ENCODE peak calls at places on chromosome 16, in five cellular contexts. J, S, X, N and O are unnamed samples.

GRCh38 chr16:78530283-78530682 is 430.8 kb downstream of the WWOX start:
- DNase-seq in J (no peak), S (no peak), X (no peak), N (no peak), O (no peak)

GRCh38 chr16:49458656-49459445 is 85.2 kb downstream of the C16orf78 start:
- DNase-seq in J (no peak), S (no peak), X (no peak), N (no peak), O (no peak)

GRCh38 chr16:12210258-12210880 is 233.8 kb downstream of the SNX29 start:
- DNase-seq in J (no peak), S (no peak), X (no peak), N (no peak), O (no peak)

GRCh38 chr16:21023509-21024202 is 123.1 kb downstream of the LYRM1 start:
- DNase-seq in J (no peak), S (no peak), X (no peak), N (no peak), O (no peak)

GRCh38 chr16:85169333-85170065 is 57.2 kb upstream of the CIBAR2 start:
- DNase-seq in J (no peak), S (peak; percentile 66), X (no peak), N (no peak), O (no peak)

GRCh38 chr16:21277927-21278706 is at the start of gene CRYM:
- DNase-seq in J (peak; percentile 35), S (peak; percentile 85), X (no peak), N (peak; percentile 91), O (peak; percentile 52)

GRCh38 chr16:70601576-70602575 is 44.5 kb upstream of the IL34 start:
- DNase-seq in J (no peak), S (no peak), X (no peak), N (no peak), O (no peak)

GRCh38 chr16:84407588-84408313 is 39.4 kb downstream of the ATP2C2 start:
- DNase-seq in J (no peak), S (no peak), X (no peak), N (no peak), O (no peak)

GRCh38 chr16:19835989-19836421 is 48.6 kb downstream of the GPRC5B start:
- DNase-seq in J (no peak), S (no peak), X (no peak), N (no peak), O (no peak)

GRCh38 chr16:84689126-84689525 is 10.7 kb upstream of the USP10 start:
- DNase-seq in J (no peak), S (no peak), X (no peak), N (no peak), O (no peak)

GRCh38 chr16:9033125-9033830 is 58.2 kb upstream of the HAPSTR1 start:
- DNase-seq in J (peak; percentile 76), S (peak; percentile 36), X (no peak), N (peak; percentile 70), O (peak; percentile 81)

GRCh38 chr16:84138500-84138823 is 6.5 kb downstream of the HSDL1 start:
- DNase-seq in J (no peak), S (no peak), X (no peak), N (no peak), O (no peak)

GRCh38 chr16:35598696-35599332 is 2139.4 kb downstream of the TP53TG3F start:
- DNase-seq in J (no peak), S (no peak), X (no peak), N (no peak), O (peak; percentile 5)

GRCh38 chr16:84950906-84951305 is 60.4 kb downstream of the ZDHHC7 start:
- DNase-seq in J (peak; percentile 69), S (peak; percentile 65), X (no peak), N (no peak), O (peak; percentile 51)

GRCh38 chr16:64657316-64658011 is 464.4 kb downstream of the CDH11 start:
- DNase-seq in J (no peak), S (no peak), X (no peak), N (no peak), O (no peak)

GRCh38 chr16:4614571-4615388 is at the start of gene UBALD1:
- DNase-seq in J (peak; percentile 87), S (peak; percentile 82), X (peak; percentile 48), N (peak; percentile 88), O (peak; percentile 93)

GRCh38 chr16:13997933-13998332 is 73.2 kb upstream of the MRTFB start:
- DNase-seq in J (peak; percentile 48), S (no peak), X (peak; percentile 76), N (no peak), O (no peak)

GRCh38 chr16:54493076-54493475 is 206.5 kb upstream of the IRX3 start:
- DNase-seq in J (no peak), S (no peak), X (no peak), N (no peak), O (no peak)

GRCh38 chr16:10126686-10127085 is 55.5 kb downstream of the GRIN2A start:
- DNase-seq in J (no peak), S (no peak), X (no peak), N (no peak), O (no peak)

GRCh38 chr16:58148526-58148925 is 19.3 kb upstream of the CFAP20 start:
- DNase-seq in J (no peak), S (no peak), X (no peak), N (no peak), O (no peak)

GRCh38 chr16:71855937-71856662 is 10.3 kb downstream of the ATXN1L start:
- DNase-seq in J (no peak), S (no peak), X (no peak), N (no peak), O (no peak)

GRCh38 chr16:48067388-48067787 is 88.4 kb downstream of the ABCC12 start:
- DNase-seq in J (peak; percentile 39), S (no peak), X (no peak), N (no peak), O (no peak)

GRCh38 chr16:30004811-30005242 is 6.0 kb downstream of the DOC2A start:
- DNase-seq in J (no peak), S (no peak), X (no peak), N (no peak), O (no peak)

DNA sequence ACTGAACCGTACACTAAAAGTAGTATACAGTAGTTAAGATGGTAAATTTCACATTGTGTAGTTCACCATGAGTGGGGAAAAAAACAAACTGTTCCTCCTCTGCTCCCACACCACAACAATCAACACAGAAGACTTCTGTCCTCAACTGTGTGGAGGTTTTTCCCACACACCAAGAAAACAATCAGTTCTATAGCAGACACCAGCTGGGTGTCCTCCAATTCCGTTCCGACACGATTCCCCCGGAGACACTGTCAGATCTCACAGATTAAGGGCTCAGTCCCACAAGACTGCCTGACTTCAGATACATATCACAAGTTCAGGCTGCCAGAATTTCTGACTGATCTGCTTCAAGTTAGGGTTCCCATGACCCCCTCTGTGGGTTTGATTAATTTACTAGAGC is 31.8 kb downstream of the BBS2 start:
- DNase-seq in J (no peak), S (no peak), X (no peak), N (no peak), O (no peak)
- TF ChIP-seq CEBPB in J (no peak), S (no peak), X (no peak), N (no peak), O (no peak)

DNA sequence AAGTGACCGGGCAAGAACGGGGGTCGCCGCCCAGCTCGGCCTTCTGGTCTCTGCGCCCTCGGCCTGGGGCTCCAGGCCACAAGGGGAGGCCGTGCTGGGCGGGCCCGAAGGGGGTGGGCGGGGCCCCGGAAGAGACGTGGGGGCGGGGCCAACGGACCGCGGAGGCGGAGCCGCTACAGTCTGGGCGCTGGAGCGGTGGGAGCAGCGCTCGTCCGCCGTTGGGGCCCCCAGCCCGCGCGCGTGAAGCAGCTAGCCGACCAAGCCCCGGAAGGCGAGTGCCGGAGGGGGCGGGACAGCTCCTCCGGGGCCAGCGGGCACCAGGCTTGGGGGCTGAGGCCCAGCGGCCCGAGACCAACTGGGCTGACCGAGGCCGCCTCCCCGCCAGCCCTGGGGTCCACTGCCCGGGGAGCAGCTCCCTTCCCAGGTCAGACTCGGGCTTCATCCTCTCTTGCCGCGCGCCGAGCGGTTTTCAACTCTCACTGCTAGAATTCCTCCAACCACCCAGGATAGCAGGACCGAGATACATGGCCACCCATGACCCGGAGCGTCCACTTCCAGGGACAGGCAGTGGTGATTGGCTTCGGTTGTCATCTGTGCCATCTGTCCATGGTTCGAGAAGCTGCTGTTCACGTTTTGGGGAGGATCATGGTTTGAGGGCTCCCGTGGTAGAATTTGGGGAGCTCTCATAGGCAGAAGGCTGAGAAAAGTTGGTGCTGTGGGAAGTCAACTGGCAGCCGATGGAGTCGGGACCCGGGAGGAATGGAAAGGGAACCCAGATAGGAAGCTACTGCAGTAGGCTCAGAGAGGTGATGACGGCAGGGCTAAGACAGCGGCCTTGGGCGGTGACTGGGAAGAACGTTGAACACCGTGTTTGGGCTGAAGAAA is 44.6 kb upstream of the LCMT1 start:
- DNase-seq in J (peak; percentile 44), S (peak; percentile 97), X (no peak), N (peak; percentile 89), O (peak; percentile 85)
- TF ChIP-seq EP300 in J (no peak), S (no peak), X (no peak), N (no peak), O (no peak)

GRCh38 chr16:80935691-80936090 is 71.0 kb downstream of the CMC2 start:
- DNase-seq in J (no peak), S (no peak), X (no peak), N (peak; percentile 1), O (no peak)
- TF ChIP-seq USF2 in J (no peak), S (no peak), X (no peak), N (no peak), O (no peak)

GRCh38 chr16:26263406-26263805 is 571.6 kb downstream of the HS3ST4 start:
- DNase-seq in J (no peak), S (no peak), X (no peak), N (no peak), O (no peak)
- TF ChIP-seq CEBPB in J (no peak), S (no peak), X (no peak), N (no peak), O (no peak)

GRCh38 chr16:86396318-86396882 is 113.9 kb upstream of the FOXF1 start:
- DNase-seq in J (no peak), S (no peak), X (no peak), N (no peak), O (no peak)
- TF ChIP-seq EP300 in J (no peak), S (no peak), X (no peak), N (no peak), O (no peak)

GRCh38 chr16:82391690-82392089 is 221.7 kb upstream of the MPHOSPH6 start:
- DNase-seq in J (no peak), S (no peak), X (no peak), N (no peak), O (no peak)

GRCh38 chr16:82395212-82395611 is 225.2 kb upstream of the MPHOSPH6 start:
- DNase-seq in J (peak; percentile 18), S (no peak), X (no peak), N (no peak), O (no peak)

DNA sequence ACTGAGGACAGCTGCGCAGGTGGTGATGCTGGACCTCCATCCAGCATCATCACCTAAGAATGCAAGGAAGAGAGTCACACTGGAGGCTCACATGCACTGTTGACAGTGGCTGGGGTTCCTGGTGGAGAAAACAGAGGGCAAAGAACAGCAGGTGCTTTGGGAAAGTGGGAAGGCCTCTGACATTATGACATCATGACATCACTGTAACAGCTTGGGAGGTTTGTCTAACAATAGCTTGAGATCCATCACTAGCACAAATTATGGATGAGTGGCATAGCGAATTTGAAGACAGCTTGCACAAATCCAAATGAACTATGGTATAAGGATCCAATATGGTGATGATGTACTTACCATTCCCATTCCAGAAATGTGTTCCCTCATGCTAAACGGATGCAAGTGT is 226.5 kb upstream of the MPHOSPH6 start:
- DNase-seq in J (no peak), S (no peak), X (no peak), N (no peak), O (no peak)
- TF ChIP-seq USF2 in J (no peak), S (no peak), X (no peak), N (no peak), O (no peak)